ENCODE peak calls at places on chromosomes 16 and 17, in nine cellular contexts. U, F, Y, S, X, Z, I, C and G are unnamed samples.

GRCh38 chr16:7755347-7755746 is 422.7 kb downstream of the RBFOX1 start:
- DNase-seq in F (no peak), Z (no peak), U (no peak), I (no peak), S (no peak), X (no peak), C (no peak), Y (no peak), G (no peak)

GRCh38 chr16:57299009-57299718 is 14.7 kb upstream of the PLLP start:
- DNase-seq in X (no peak), U (no peak), I (peak), Z (no peak), F (peak), Y (no peak), C (no peak), S (no peak), G (peak)

GRCh38 chr16:7791191-7791590 is 458.5 kb downstream of the RBFOX1 start:
- DNase-seq in F (no peak), U (no peak), C (no peak), S (no peak), I (no peak), X (no peak), Z (no peak), Y (no peak), G (no peak)

GRCh38 chr17:2150871-2151270 is 96.0 kb downstream of the HIC1 start:
- DNase-seq in U (no peak), Y (no peak), S (peak), Z (no peak), F (no peak), I (no peak), X (no peak), C (no peak), G (peak)

GRCh38 chr17:80845863-80846671 is 145.6 kb upstream of the CHMP6 start:
- DNase-seq in F (no peak), U (no peak), C (no peak), Y (no peak), Z (peak), X (no peak), I (no peak), S (peak), G (peak)

GRCh38 chr16:77833906-77834599 is 45.7 kb downstream of the VAT1L start:
- DNase-seq in C (no peak), X (peak), S (no peak), I (peak), Y (no peak), F (no peak), U (no peak), Z (no peak), G (no peak)

GRCh38 chr16:11435576-11435975 is 90.3 kb downstream of the RMI2 start:
- DNase-seq in X (no peak), S (no peak), U (no peak), Y (no peak), F (no peak), C (no peak), Z (no peak), I (no peak), G (no peak)

GRCh38 chr17:64118452-64118979 is 11.4 kb downstream of the ERN1 start:
- DNase-seq in Z (no peak), I (no peak), S (peak), U (no peak), F (no peak), Y (peak), C (no peak), X (no peak), G (peak)

GRCh38 chr17:70041061-70041460 is 34.0 kb upstream of the KCNJ16 start:
- DNase-seq in Z (no peak), C (no peak), Y (no peak), S (no peak), U (no peak), F (no peak), X (no peak), I (no peak), G (no peak)

GRCh38 chr17:57514614-57515013 is 230.5 kb downstream of the CCDC182 start:
- DNase-seq in S (no peak), X (no peak), F (no peak), U (no peak), C (no peak), I (no peak), Y (no peak), Z (no peak), G (no peak)

GRCh38 chr17:3911271-3912053 is 4.8 kb downstream of the P2RX1 start:
- DNase-seq in I (no peak), S (peak), C (no peak), X (no peak), F (peak), Z (no peak), U (no peak), Y (no peak), G (peak)

GRCh38 chr17:76458580-76459490 is 5.9 kb upstream of the UBE2O start:
- DNase-seq in F (peak), C (no peak), Y (peak), U (no peak), S (no peak), Z (no peak), I (peak), X (no peak), G (peak)

GRCh38 chr16:85767569-85767968 is 16.7 kb upstream of the C16orf74 start:
- DNase-seq in Z (no peak), S (no peak), I (peak), Y (no peak), C (peak), U (no peak), F (no peak), X (peak), G (no peak)

GRCh38 chr17:76593338-76593737 is 7.7 kb upstream of the ST6GALNAC2 start:
- DNase-seq in C (no peak), I (no peak), Y (no peak), S (peak), X (no peak), F (no peak), Z (no peak), U (no peak), G (peak)

GRCh38 chr17:57577751-57578607 is 167.1 kb downstream of the CCDC182 start:
- DNase-seq in C (peak), Y (no peak), Z (no peak), I (no peak), X (peak), F (no peak), U (peak), S (no peak), G (peak)

GRCh38 chr17:46979023-46979870 is at the start of gene RPRML:
- DNase-seq in X (no peak), U (no peak), I (peak), Z (no peak), Y (peak), C (no peak), S (no peak), F (peak), G (peak)

GRCh38 chr17:43701318-43701743 is 39.6 kb upstream of the MEOX1 start:
- DNase-seq in S (no peak), C (no peak), U (no peak), Y (no peak), I (no peak), X (peak), F (no peak), Z (no peak), G (no peak)

GRCh38 chr16:68367034-68367433 is 56.2 kb downstream of the PRMT7 start:
- DNase-seq in X (no peak), C (no peak), Z (no peak), U (no peak), I (peak), S (peak), F (no peak), Y (no peak), G (peak)

GRCh38 chr16:67190448-67191399 is 788 bp upstream of the EXOC3L1 start:
- DNase-seq in S (peak), I (no peak), U (no peak), Z (no peak), C (no peak), Y (no peak), X (no peak), F (no peak), G (no peak)

GRCh38 chr16:12186774-12187335 is 210.3 kb downstream of the SNX29 start:
- DNase-seq in Z (no peak), F (no peak), X (no peak), C (no peak), S (peak), Y (no peak), I (peak), U (no peak), G (peak)

GRCh38 chr16:20938426-20938825 is 37.9 kb downstream of the LYRM1 start:
- DNase-seq in C (no peak), Y (no peak), I (no peak), U (no peak), Z (no peak), S (no peak), F (no peak), X (no peak), G (no peak)

GRCh38 chr17:4185656-4186055 is 42.7 kb downstream of the CYB5D2 start:
- DNase-seq in I (no peak), X (no peak), U (no peak), F (no peak), Z (no peak), Y (no peak), C (no peak), S (no peak), G (no peak)

GRCh38 chr17:44793885-44794698 is 35.3 kb downstream of the ADAM11 start:
- DNase-seq in I (no peak), Z (no peak), F (no peak), U (no peak), X (no peak), C (no peak), Y (no peak), S (no peak), G (no peak)

GRCh38 chr17:81354944-81355327 is 40.3 kb upstream of the BAHCC1 start:
- DNase-seq in U (no peak), Y (no peak), Z (no peak), I (no peak), C (no peak), S (no peak), X (no peak), F (no peak), G (no peak)

GRCh38 chr16:8846401-8846932 is 22.3 kb downstream of the CARHSP1 start:
- DNase-seq in X (no peak), U (no peak), I (no peak), Y (no peak), F (no peak), Z (peak), S (no peak), C (no peak), G (no peak)

GRCh38 chr17:49861150-49861884 is 13.4 kb upstream of the TAC4 start:
- DNase-seq in I (peak), Z (no peak), F (peak), Y (no peak), S (no peak), U (no peak), X (no peak), C (no peak), G (peak)